ENCODE peak calls at places on chromosomes 4 and X, in four cellular contexts. L is K562, S is HepG2, C is WTC11. O is an unnamed sample.

GRCh38 chr4:53781614-53782467 is 190.6 kb upstream of the LNX1 start:
- DNase-seq in L (no peak), C (no peak), S (peak), O (no peak)

GRCh38 chrX:45903781-45904201 is 641.4 kb downstream of the ZNF674 start:
- DNase-seq in L (no peak), S (no peak), C (peak), O (no peak)

GRCh38 chr4:53558981-53559620 is 32.2 kb downstream of the LNX1 start:
- DNase-seq in L (no peak), S (no peak), C (no peak), O (no peak)

GRCh38 chrX:135382260-135382659 is 39.5 kb upstream of the SMIM10L2A start:
- DNase-seq in L (no peak), S (no peak), C (no peak), O (no peak)

GRCh38 chr4:174259580-174259979 is 23.9 kb downstream of the FBXO8 start:
- DNase-seq in S (no peak), L (no peak), C (no peak), O (no peak)

GRCh38 chr4:17490575-17491059 is 21.3 kb downstream of the QDPR start:
- DNase-seq in L (no peak), C (no peak), S (peak), O (no peak)

GRCh38 chr4:88022289-88022688 is 14.9 kb downstream of the PKD2 start:
- DNase-seq in L (no peak), C (no peak), S (no peak), O (no peak)

GRCh38 chrX:38004046-38004445 is 2.3 kb upstream of the SYTL5 start:
- DNase-seq in S (no peak), L (no peak), C (no peak), O (no peak)

GRCh38 chr4:53193111-53193510 is 172.8 kb downstream of the SCFD2 start:
- DNase-seq in S (no peak), L (no peak), C (no peak), O (no peak)

GRCh38 chr4:107392951-107393350 is 327.1 kb downstream of the PAPSS1 start:
- DNase-seq in S (no peak), C (no peak), L (no peak), O (no peak)

GRCh38 chrX:77788050-77788449 is 2.0 kb upstream of the ATRX start:
- DNase-seq in L (no peak), C (no peak), S (peak), O (no peak)

GRCh38 chr4:55125087-55125721 is at the start of gene KDR:
- DNase-seq in L (peak), C (peak), S (no peak), O (peak)

GRCh38 chrX:9532349-9532748 is 67.5 kb downstream of the TBL1X start:
- DNase-seq in L (no peak), C (no peak), S (no peak), O (no peak)

GRCh38 chr4:120755864-120756263 is 166.7 kb downstream of the PRDM5 start:
- DNase-seq in C (no peak), S (no peak), L (no peak), O (no peak)

GRCh38 chr4:40629401-40630334 is at the start of gene RBM47:
- DNase-seq in S (no peak), C (peak), L (no peak), O (peak)

GRCh38 chr4:7021930-7022658 is 21.1 kb upstream of the TADA2B start:
- DNase-seq in S (no peak), C (no peak), L (no peak), O (no peak)

GRCh38 chr4:25172964-25173917 is 13.0 kb upstream of the SEPSECS start:
- DNase-seq in C (no peak), S (no peak), L (peak), O (no peak)

GRCh38 chrX:152897216-152898144 is at the start of gene ZNF185:
- DNase-seq in C (peak), S (no peak), L (peak), O (no peak)

GRCh38 chr4:153595894-153596601 is 88.0 kb upstream of the TLR2 start:
- DNase-seq in S (no peak), L (no peak), C (no peak), O (no peak)

GRCh38 chr4:89538886-89539285 is 231.3 kb upstream of the GPRIN3 start:
- DNase-seq in C (no peak), S (no peak), L (no peak), O (no peak)

GRCh38 chr4:946517-947471 is 14.5 kb downstream of the TMEM175 start:
- DNase-seq in L (no peak), S (no peak), C (no peak), O (no peak)

GRCh38 chr4:10690185-10690907 is 5.8 kb upstream of the CLNK start:
- DNase-seq in C (no peak), S (no peak), L (no peak), O (no peak)

DNA sequence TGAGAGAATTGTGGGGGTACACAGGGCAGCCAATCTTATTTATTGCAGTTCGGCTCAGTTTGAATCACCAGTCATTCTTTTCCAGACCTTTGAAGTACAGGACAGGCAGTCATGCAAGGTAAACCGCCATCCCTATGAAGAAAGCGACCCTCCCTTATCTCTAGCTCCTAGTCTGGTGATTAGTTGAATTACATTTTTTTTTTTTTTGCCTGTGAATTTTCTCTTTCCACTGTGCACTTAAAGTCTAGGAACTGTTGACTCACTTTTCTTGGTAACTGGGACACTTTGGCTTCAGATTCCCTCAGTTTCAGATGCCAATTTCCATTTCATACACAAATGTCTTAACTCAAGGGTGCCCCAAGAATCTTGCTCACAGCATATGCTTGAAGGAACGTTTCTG is 82.4 kb upstream of the FAM9C start:
- DNase-seq in L (no peak), S (peak), C (no peak), O (peak)
- TF ChIP-seq ELF4 in L (no peak), S (no peak), C (no peak), O (no peak)

GRCh38 chr4:114349543-114350175 is 248.9 kb upstream of the UGT8 start:
- DNase-seq in L (no peak), C (no peak), S (no peak), O (no peak)
- TF ChIP-seq ELF4 in L (no peak), C (no peak), S (no peak), O (no peak)

DNA sequence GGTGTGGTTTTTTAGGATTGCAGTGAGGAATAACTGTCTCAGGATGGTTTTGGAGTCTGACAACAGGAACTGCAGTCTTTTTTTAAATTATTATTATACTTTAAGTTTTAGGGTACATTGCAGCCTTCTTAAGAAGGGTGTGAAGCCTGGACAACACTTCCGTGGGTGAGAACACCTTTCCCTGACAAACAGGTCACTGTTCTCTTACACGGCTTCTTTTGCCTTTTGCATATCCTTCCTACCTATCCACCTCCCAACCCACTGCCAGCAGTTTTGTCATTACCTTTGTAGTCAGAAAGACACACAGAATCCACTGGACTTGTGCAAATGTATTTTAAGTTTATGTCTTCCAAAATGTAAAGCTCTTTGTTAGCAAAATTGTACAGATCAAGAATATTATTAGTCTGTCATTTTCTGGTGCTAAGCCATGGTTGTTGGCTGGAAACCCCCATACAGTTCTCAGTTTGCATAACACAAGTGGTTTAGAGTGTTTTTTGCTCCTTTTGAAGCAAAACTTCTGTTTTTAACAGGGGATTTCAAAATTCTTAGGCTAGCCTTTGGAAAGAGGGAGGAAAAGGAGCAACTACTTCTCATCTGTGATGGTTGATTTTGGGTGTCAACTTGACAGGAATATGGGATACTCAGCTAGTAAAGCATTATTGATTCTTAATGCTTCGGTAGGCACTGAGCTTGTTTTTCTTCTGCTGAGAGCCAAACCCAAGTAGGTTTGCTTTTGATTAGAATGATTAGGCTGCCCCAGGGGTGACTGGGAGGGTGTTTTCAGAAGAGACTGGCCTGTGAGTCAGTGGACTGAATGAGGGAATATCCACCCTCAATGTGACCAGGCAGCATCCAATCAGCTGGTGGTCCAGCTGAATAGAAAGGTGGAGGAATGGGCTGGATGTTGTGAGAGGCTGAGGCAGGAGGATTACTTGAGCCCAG is 29.4 kb upstream of the KLHL2 start:
- DNase-seq in L (no peak), S (no peak), C (no peak), O (no peak)
- TF ChIP-seq ELF4 in L (no peak), S (no peak), C (no peak), O (no peak)

DNA sequence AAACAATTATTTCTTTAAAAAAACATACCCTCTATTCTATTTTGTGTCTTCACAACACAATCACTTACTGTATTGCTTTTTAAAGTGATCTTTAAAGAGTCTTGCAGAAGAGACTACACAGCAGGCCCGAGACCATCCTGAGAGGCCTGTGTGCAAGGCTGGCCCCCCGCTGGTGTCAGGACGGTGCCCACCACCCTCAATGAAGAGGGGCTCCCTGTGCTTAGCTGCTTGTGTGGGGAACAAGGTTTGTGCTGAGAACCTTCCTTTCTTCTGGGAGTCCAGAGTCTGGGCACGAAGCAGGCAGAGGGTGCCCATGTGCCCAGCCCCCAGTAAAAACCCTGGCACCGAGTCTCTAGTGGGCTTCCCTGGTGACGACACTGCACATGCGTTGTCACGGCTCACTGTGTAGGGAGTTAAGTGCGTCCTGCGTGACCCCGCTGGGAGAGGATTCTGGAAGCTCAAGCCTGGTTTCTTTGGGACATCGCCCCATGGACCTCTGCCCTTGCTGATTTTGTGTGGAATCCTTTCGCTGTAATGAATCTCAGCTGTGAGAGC is 22.0 kb downstream of the RGS12 start:
- DNase-seq in L (no peak), S (no peak), C (no peak), O (no peak)
- TF ChIP-seq ELF4 in L (no peak), S (no peak), C (no peak), O (no peak)

GRCh38 chr4:77194366-77194765 is 37.4 kb downstream of the CCNG2 start:
- DNase-seq in L (no peak), S (no peak), C (no peak), O (no peak)
- TF ChIP-seq ELF4 in L (no peak), S (no peak), C (no peak), O (no peak)